ENCODE peak calls at places on chromosomes 4 and X, in six cellular contexts. R is A549, W is GM12878, I is K562, M is NB4, F is HepG2. Y is an unnamed sample.

GRCh38 chrX:40174594-40175415 is 77.0 kb upstream of the BCOR start:
- DNase-seq in F (peak; percentile 22), M (peak; percentile 72), I (no peak), W (no peak), R (peak; percentile 33), Y (peak; percentile 51)

GRCh38 chr4:74716436-74716765 is 77.9 kb downstream of the BTC start:
- DNase-seq in M (no peak), F (no peak), I (no peak), W (no peak), R (no peak), Y (no peak)

GRCh38 chr4:185399466-185399865 is 2.8 kb downstream of the ANKRD37 start:
- DNase-seq in M (no peak), F (no peak), R (no peak), W (no peak), I (no peak), Y (peak; percentile 93)

GRCh38 chrX:149871940-149872339 is 9.0 kb upstream of the MAGEA8 start:
- DNase-seq in W (peak; percentile 13), F (peak; percentile 10), M (peak; percentile 47), I (peak; percentile 53), R (peak; percentile 9), Y (peak; percentile 1)

GRCh38 chrX:131792356-131792749 is 230.7 kb upstream of the STK26 start:
- DNase-seq in I (no peak), M (no peak), W (peak; percentile 98), R (peak; percentile 96), F (no peak), Y (no peak)

GRCh38 chr4:90857081-90857820 is 730.1 kb downstream of the CCSER1 start:
- DNase-seq in F (no peak), I (no peak), W (no peak), M (no peak), R (no peak), Y (no peak)

GRCh38 chr4:13944095-13944501 is 316.6 kb upstream of the BOD1L1 start:
- DNase-seq in I (no peak), R (no peak), W (no peak), F (no peak), M (no peak), Y (no peak)

GRCh38 chrX:96483642-96484160 is 200.9 kb upstream of the DIAPH2 start:
- DNase-seq in M (no peak), W (no peak), F (no peak), R (no peak), I (no peak), Y (no peak)

GRCh38 chrX:154411322-154411980 is at the start of gene TAFAZZIN:
- DNase-seq in W (no peak), F (peak; percentile 21), R (peak; percentile 80), M (peak; percentile 83), I (peak; percentile 79), Y (peak; percentile 58)

DNA sequence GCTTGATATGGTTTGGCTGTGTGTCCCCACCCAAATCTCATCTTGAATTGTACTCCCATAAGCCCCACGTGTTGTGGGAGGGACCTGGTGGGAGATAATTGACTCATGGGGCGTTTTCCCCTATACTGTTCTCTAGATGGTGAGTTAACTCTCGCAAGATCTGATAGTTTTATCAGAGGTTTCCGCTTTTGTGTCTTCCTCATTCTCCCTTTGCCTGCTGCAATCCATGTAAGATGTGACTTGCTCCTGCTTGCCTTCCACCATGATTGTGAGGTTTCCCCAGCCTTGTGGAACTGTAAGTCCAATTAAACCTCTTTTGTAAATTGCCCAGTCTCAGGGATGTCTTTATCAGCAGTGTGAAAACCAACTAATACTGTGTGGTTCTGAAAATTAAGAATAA is 11.5 kb downstream of the SLAIN2 start:
- DNase-seq in W (no peak), F (no peak), M (no peak), R (no peak), I (no peak), Y (no peak)
- TF ChIP-seq MYC in W (no peak), F (no peak), M (no peak), R (no peak), I (no peak), Y (no peak)

GRCh38 chrX:46573331-46573895 is at the start of gene CHST7:
- DNase-seq in M (peak; percentile 78), F (peak; percentile 54), R (peak; percentile 80), W (no peak), I (no peak), Y (peak; percentile 75)
- TF ChIP-seq CTCF in M (peak; percentile 30), F (peak; percentile 62), R (peak; percentile 61), W (no peak), I (no peak), Y (peak; percentile 33)

GRCh38 chrX:9144643-9145290 is 110.8 kb upstream of the FAM9B start:
- DNase-seq in R (no peak), I (no peak), W (no peak), F (no peak), M (peak; percentile 83), Y (no peak)

GRCh38 chrX:9146657-9147056 is 112.7 kb upstream of the FAM9B start:
- DNase-seq in F (no peak), M (no peak), W (no peak), R (no peak), I (no peak), Y (no peak)

GRCh38 chrX:9135901-9136510 is 102.1 kb upstream of the FAM9B start:
- DNase-seq in F (no peak), I (no peak), M (no peak), R (no peak), W (no peak), Y (no peak)

GRCh38 chrX:9137152-9137551 is 103.2 kb upstream of the FAM9B start:
- DNase-seq in W (no peak), M (no peak), R (no peak), F (no peak), I (no peak), Y (no peak)

DNA sequence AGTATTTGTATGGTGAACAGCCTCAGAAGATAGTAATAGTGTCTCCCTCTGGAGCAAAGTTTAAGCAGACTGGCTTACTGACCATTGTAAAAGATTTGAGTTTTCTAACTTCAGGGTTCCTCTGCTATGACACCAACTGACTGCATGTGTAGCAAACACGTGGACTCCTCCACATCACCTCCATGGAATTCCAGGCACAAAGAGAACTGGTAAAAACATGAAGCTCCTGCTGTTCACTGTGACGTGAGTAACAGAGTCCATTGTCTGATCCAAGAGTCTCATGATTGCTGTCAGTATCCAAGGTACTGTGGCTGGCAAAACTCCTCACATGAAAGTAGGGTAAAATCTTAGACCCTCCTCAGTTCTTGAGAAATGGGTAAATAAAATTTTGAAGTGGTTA is 107.6 kb upstream of the FAM9B start:
- DNase-seq in M (no peak), I (no peak), F (no peak), W (no peak), R (peak; percentile 52), Y (no peak)
- TF ChIP-seq MYC in M (no peak), I (no peak), F (no peak), W (no peak), R (no peak), Y (no peak)

GRCh38 chrX:108203540-108203939 is 112.0 kb downstream of the ATG4A start:
- DNase-seq in R (no peak), F (no peak), W (no peak), I (no peak), M (no peak), Y (no peak)
- TF ChIP-seq CTCF in R (no peak), F (no peak), W (no peak), I (no peak), M (no peak), Y (no peak)

DNA sequence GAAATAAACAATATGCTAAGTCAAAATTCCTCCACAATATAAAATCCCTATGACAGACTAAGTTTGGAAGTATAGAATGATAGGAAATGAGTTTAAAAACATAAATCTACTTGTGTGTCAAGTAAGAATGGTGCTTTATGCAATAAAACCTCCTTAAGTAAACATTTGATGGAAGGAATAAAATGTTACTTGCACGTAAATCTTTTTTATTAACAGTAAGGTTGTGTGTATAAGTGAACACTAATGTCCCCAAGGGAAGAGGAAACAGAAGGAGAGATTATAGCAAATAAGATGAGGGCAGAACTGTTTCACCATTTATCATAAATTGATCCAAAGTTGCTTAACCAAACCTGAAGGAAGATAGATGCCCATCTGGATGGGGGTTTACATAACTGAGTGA is 86.8 kb downstream of the FRMPD4 start:
- DNase-seq in I (no peak), R (peak; percentile 4), F (no peak), W (no peak), M (no peak), Y (no peak)
- TF ChIP-seq MYC in I (no peak), R (no peak), F (no peak), W (no peak), M (no peak), Y (no peak)

GRCh38 chr4:116603096-116603495 is 482.3 kb downstream of the TRAM1L1 start:
- DNase-seq in F (no peak), R (no peak), W (no peak), I (no peak), M (no peak), Y (no peak)

GRCh38 chr4:116598980-116599789 is 486.2 kb downstream of the TRAM1L1 start:
- DNase-seq in R (no peak), F (no peak), I (no peak), W (no peak), M (no peak), Y (no peak)

GRCh38 chr4:116598155-116598979 is 487.0 kb downstream of the TRAM1L1 start:
- DNase-seq in M (no peak), W (no peak), R (no peak), F (no peak), I (no peak), Y (no peak)

DNA sequence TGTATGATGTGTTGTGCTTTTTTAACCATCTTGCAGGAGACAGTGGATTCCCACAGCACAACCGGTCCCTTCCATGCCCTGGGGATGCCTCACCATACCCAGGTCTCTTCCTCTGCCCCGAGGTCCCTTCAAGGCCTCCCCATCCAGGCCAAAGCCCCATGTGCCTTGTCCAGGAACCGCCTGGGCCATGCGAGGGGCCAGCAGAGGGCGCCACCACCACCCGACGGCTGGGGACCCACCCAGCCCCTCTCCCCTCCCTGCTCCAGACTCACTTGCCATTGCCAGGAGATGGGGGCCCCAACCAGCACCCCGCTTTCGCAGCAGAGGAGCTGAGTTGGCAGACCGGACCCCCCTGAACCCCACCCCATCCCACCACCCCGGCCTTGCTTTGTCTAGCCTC is 485.5 kb downstream of the TRAM1L1 start:
- DNase-seq in W (no peak), M (peak; percentile 24), F (no peak), R (peak; percentile 0), I (no peak), Y (no peak)
- TF ChIP-seq CTCF in W (peak; percentile 44), M (peak; percentile 35), F (peak; percentile 28), R (no peak), I (no peak), Y (no peak)

GRCh38 chr4:182297659-182298058 is 54.5 kb downstream of the TENM3 start:
- DNase-seq in M (peak; percentile 8), F (no peak), I (no peak), W (no peak), R (no peak), Y (no peak)
- TF ChIP-seq MYC in M (no peak), F (no peak), I (no peak), W (no peak), R (no peak), Y (no peak)

GRCh38 chr4:121822796-121823504 is 733 bp downstream of the CCNA2 start:
- DNase-seq in F (peak; percentile 64), I (peak; percentile 58), M (peak; percentile 68), R (peak; percentile 25), W (no peak), Y (peak; percentile 39)
- TF ChIP-seq CTCF in F (peak; percentile 20), I (peak; percentile 25), M (no peak), R (no peak), W (no peak), Y (no peak)

GRCh38 chrX:47936224-47936939 is 67.4 kb downstream of the ZNF182 start:
- DNase-seq in R (no peak), I (peak; percentile 42), M (no peak), W (no peak), F (no peak), Y (no peak)
- TF ChIP-seq MYC in R (no peak), I (no peak), M (no peak), W (no peak), F (no peak), Y (no peak)